ENCODE peak calls at places on chromosome 3, in eight cellular contexts. E is GM23248, Q is GM23338, T is OCI-LY7, B is SK-N-SH, X is MM.1S, I is HCT116, P is PC-3. Z is an unnamed sample.

GRCh38 chr3:27880969-27881892 is 159.1 kb upstream of the EOMES start:
- DNase-seq in E (no peak), Q (no peak), T (no peak), B (no peak), X (peak; percentile 26), I (no peak), P (no peak), Z (no peak)

GRCh38 chr3:40313975-40314860 is 4.7 kb downstream of the EIF1B start:
- DNase-seq in E (peak; percentile 49), Q (no peak), T (no peak), B (no peak), X (no peak), I (no peak), P (no peak), Z (peak; percentile 53)

GRCh38 chr3:124625084-124625483 is 105.2 kb upstream of the UMPS start:
- DNase-seq in E (no peak), Q (no peak), T (no peak), B (no peak), X (no peak), I (no peak), P (no peak), Z (no peak)

GRCh38 chr3:31981206-31982181 is at the start of the genes OSBPL10 and ZNF860:
- DNase-seq in E (peak; percentile 83), Q (peak; percentile 83), T (peak; percentile 81), B (peak; percentile 74), X (peak; percentile 24), I (peak; percentile 57), P (peak; percentile 96), Z (peak; percentile 90)

GRCh38 chr3:155643581-155644165 is 101.2 kb downstream of the PLCH1 start:
- DNase-seq in E (no peak), Q (no peak), T (no peak), B (no peak), X (no peak), I (no peak), P (no peak), Z (no peak)

GRCh38 chr3:151724846-151725562 is 8.7 kb upstream of the AADACL2 start:
- DNase-seq in E (no peak), Q (peak; percentile 37), T (no peak), B (no peak), X (no peak), I (no peak), P (peak; percentile 3), Z (no peak)

GRCh38 chr3:53800507-53800906 is 45.7 kb downstream of the CHDH start:
- DNase-seq in E (no peak), Q (no peak), T (no peak), B (no peak), X (no peak), I (no peak), P (no peak), Z (no peak)

GRCh38 chr3:77256584-77257488 is 216.9 kb downstream of the ROBO2 start:
- DNase-seq in E (no peak), Q (no peak), T (no peak), B (no peak), X (no peak), I (no peak), P (no peak), Z (no peak)

GRCh38 chr3:71724584-71725278 is 471 bp downstream of the EIF4E3 start:
- DNase-seq in E (peak; percentile 60), Q (peak; percentile 60), T (no peak), B (peak; percentile 80), X (peak; percentile 26), I (no peak), P (peak; percentile 23), Z (peak; percentile 65)

GRCh38 chr3:152084441-152084840 is 184.3 kb upstream of the MBNL1 start:
- DNase-seq in E (no peak), Q (no peak), T (no peak), B (no peak), X (no peak), I (no peak), P (no peak), Z (no peak)

GRCh38 chr3:78992400-78992799 is 775.4 kb downstream of the ROBO1 start:
- DNase-seq in E (no peak), Q (no peak), T (no peak), B (no peak), X (no peak), I (no peak), P (peak; percentile 70), Z (no peak)

GRCh38 chr3:151296226-151296625 is 17.9 kb upstream of the P2RY14 start:
- DNase-seq in E (no peak), Q (peak; percentile 48), T (no peak), B (no peak), X (no peak), I (no peak), P (no peak), Z (no peak)

GRCh38 chr3:94249491-94250079 is 186.7 kb downstream of the NSUN3 start:
- DNase-seq in E (peak; percentile 83), Q (peak; percentile 89), T (peak; percentile 63), B (peak; percentile 38), X (peak; percentile 56), I (peak; percentile 35), P (peak; percentile 81), Z (peak; percentile 80)

GRCh38 chr3:41975421-41976103 is 13.7 kb upstream of the ULK4 start:
- DNase-seq in E (peak; percentile 40), Q (no peak), T (no peak), B (no peak), X (no peak), I (no peak), P (no peak), Z (no peak)

GRCh38 chr3:62586356-62586755 is 213.0 kb upstream of the FEZF2 start:
- DNase-seq in E (peak; percentile 77), Q (no peak), T (no peak), B (no peak), X (no peak), I (no peak), P (no peak), Z (no peak)

GRCh38 chr3:112755845-112756671 is 90.6 kb downstream of the CD200R1L start:
- DNase-seq in E (no peak), Q (no peak), T (no peak), B (no peak), X (no peak), I (no peak), P (no peak), Z (no peak)

GRCh38 chr3:110743984-110744383 is 327.6 kb upstream of the NECTIN3 start:
- DNase-seq in E (no peak), Q (no peak), T (no peak), B (no peak), X (no peak), I (no peak), P (no peak), Z (no peak)

GRCh38 chr3:183061431-183062172 is 37.7 kb downstream of the MCCC1 start:
- DNase-seq in E (no peak), Q (no peak), T (no peak), B (no peak), X (no peak), I (no peak), P (peak; percentile 41), Z (no peak)

DNA sequence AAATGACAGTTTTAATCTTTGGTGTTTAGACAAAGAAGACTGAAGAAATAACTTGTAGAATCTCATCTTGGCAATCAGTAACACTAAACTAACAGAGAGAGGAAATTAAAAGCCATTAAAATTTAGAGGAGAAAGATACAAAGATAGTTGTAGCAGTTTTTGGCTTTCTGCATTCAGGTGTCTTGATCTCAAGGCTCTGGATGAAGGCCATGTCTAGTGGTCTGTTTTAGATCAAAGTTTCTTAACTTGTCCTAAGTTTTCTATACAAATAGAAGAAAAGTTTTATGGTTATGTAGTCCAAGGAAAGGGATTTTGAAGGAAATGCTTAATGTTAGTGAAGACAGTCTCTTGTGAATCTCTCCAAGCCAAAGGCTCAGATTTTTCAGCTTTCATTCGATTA is 222.9 kb downstream of the BCHE start:
- DNase-seq in E (no peak), Q (peak; percentile 1), T (no peak), B (no peak), X (no peak), I (no peak), P (no peak), Z (no peak)
- H3K4me3 ChIP-seq in E (no peak overlapping the region), Q (no peak overlapping the region), T (no peak overlapping the region), B (no peak overlapping the region), X (no peak overlapping the region), I (no peak overlapping the region), P (no peak overlapping the region), Z (no peak overlapping the region)

GRCh38 chr3:137946341-137946973 is 63.5 kb upstream of the CLDN18 start:
- DNase-seq in E (peak; percentile 74), Q (peak; percentile 95), T (peak; percentile 80), B (peak; percentile 59), X (peak; percentile 85), I (peak; percentile 71), P (peak; percentile 81), Z (peak; percentile 89)
- H3K4me2 ChIP-seq in E (no peak overlapping the region), Q (no peak overlapping the region), T (no peak overlapping the region), B (no peak overlapping the region), X (peak overlapping the region; percentile 53), I (no peak overlapping the region), P (no peak overlapping the region), Z (peak overlapping the region; percentile 55)

GRCh38 chr3:46693897-46694235 is 387 bp upstream of the ALS2CL start:
- DNase-seq in E (peak; percentile 79), Q (peak; percentile 36), T (no peak), B (no peak), X (no peak), I (no peak), P (no peak), Z (peak; percentile 55)
- TF ChIP-seq EZH2phosphoT487 in E (no peak), Q (no peak), T (no peak), B (no peak), X (no peak), I (no peak), P (no peak), Z (no peak)

GRCh38 chr3:191216510-191216909 is 17.5 kb downstream of the OSTN start:
- DNase-seq in E (peak; percentile 6), Q (no peak), T (no peak), B (no peak), X (no peak), I (no peak), P (no peak), Z (no peak)

GRCh38 chr3:191217331-191217730 is 18.3 kb downstream of the OSTN start:
- DNase-seq in E (peak; percentile 69), Q (no peak), T (no peak), B (no peak), X (no peak), I (no peak), P (no peak), Z (no peak)

GRCh38 chr3:191220908-191221307 is 21.9 kb downstream of the OSTN start:
- DNase-seq in E (no peak), Q (peak; percentile 47), T (peak; percentile 24), B (no peak), X (no peak), I (peak; percentile 12), P (peak; percentile 45), Z (no peak)
- H3K4me3 ChIP-seq in E (no peak overlapping the region), Q (no peak overlapping the region), T (no peak overlapping the region), B (no peak overlapping the region), X (no peak overlapping the region), I (no peak overlapping the region), P (no peak overlapping the region), Z (no peak overlapping the region)

Z was measured in hepatocyte.